ENCODE peak calls at places on chromosome 15, in six cellular contexts. One of them, this sample, is unnamed.

GRCh38 chr15:48555244-48555804 is 90.2 kb downstream of the FBN1 start:
- DNase-seq in endothelial cell: no peak
- DNase-seq in sigmoid colon: no peak
- DNase-seq in body of pancreas: no peak
- DNase-seq in AG09309: peak
- DNase-seq in BJ: no peak
- DNase-seq in this sample: no peak

GRCh38 chr15:51386486-51386885 is 45.0 kb downstream of the GLDN start:
- DNase-seq in endothelial cell: no peak
- DNase-seq in sigmoid colon: no peak
- DNase-seq in body of pancreas: no peak
- DNase-seq in AG09309: no peak
- DNase-seq in BJ: no peak
- DNase-seq in this sample: no peak

GRCh38 chr15:52529289-52529929 is 729 bp upstream of the MYO5A start:
- DNase-seq in endothelial cell: no peak
- DNase-seq in sigmoid colon: no peak
- DNase-seq in body of pancreas: no peak
- DNase-seq in AG09309: no peak
- DNase-seq in BJ: no peak
- DNase-seq in this sample: no peak

GRCh38 chr15:81498314-81498713 is 124.3 kb upstream of the TMC3 start:
- DNase-seq in endothelial cell: no peak
- DNase-seq in sigmoid colon: no peak
- DNase-seq in body of pancreas: no peak
- DNase-seq in AG09309: no peak
- DNase-seq in BJ: no peak
- DNase-seq in this sample: no peak

GRCh38 chr15:63071288-63071909 is 28.9 kb downstream of the TPM1 start:
- DNase-seq in endothelial cell: no peak
- DNase-seq in sigmoid colon: no peak
- DNase-seq in body of pancreas: no peak
- DNase-seq in AG09309: no peak
- DNase-seq in BJ: no peak
- DNase-seq in this sample: no peak

GRCh38 chr15:49769225-49769624 is 148.4 kb downstream of the DTWD1 start:
- DNase-seq in endothelial cell: no peak
- DNase-seq in sigmoid colon: no peak
- DNase-seq in body of pancreas: no peak
- DNase-seq in AG09309: peak
- DNase-seq in BJ: peak
- DNase-seq in this sample: no peak

GRCh38 chr15:57227181-57227580 is 149.1 kb upstream of the CGNL1 start:
- DNase-seq in endothelial cell: no peak
- DNase-seq in sigmoid colon: no peak
- DNase-seq in body of pancreas: no peak
- DNase-seq in AG09309: no peak
- DNase-seq in BJ: no peak
- DNase-seq in this sample: no peak

GRCh38 chr15:43930079-43930478 is 103.3 kb downstream of the WDR76 start:
- DNase-seq in endothelial cell: no peak
- DNase-seq in sigmoid colon: no peak
- DNase-seq in body of pancreas: no peak
- DNase-seq in AG09309: peak
- DNase-seq in BJ: no peak
- DNase-seq in this sample: no peak

GRCh38 chr15:89784686-89784960 is 8.5 kb downstream of the MESP2 start:
- DNase-seq in endothelial cell: no peak
- DNase-seq in sigmoid colon: no peak
- DNase-seq in body of pancreas: no peak
- DNase-seq in AG09309: no peak
- DNase-seq in BJ: no peak
- DNase-seq in this sample: no peak

GRCh38 chr15:63605816-63606215 is 8.6 kb downstream of the FBXL22 start:
- DNase-seq in endothelial cell: no peak
- DNase-seq in sigmoid colon: no peak
- DNase-seq in body of pancreas: no peak
- DNase-seq in AG09309: no peak
- DNase-seq in BJ: no peak
- DNase-seq in this sample: no peak

GRCh38 chr15:80999623-81000036 is 1.1 kb upstream of the TLNRD1 start:
- DNase-seq in endothelial cell: no peak
- DNase-seq in sigmoid colon: no peak
- DNase-seq in body of pancreas: peak
- DNase-seq in AG09309: no peak
- DNase-seq in BJ: no peak
- DNase-seq in this sample: no peak

GRCh38 chr15:39786444-39787056 is 3.9 kb upstream of the FSIP1 start:
- DNase-seq in endothelial cell: no peak
- DNase-seq in sigmoid colon: no peak
- DNase-seq in body of pancreas: no peak
- DNase-seq in AG09309: no peak
- DNase-seq in BJ: no peak
- DNase-seq in this sample: no peak

GRCh38 chr15:79339588-79340314 is 28.8 kb downstream of the TMED3 start:
- DNase-seq in endothelial cell: peak
- DNase-seq in sigmoid colon: no peak
- DNase-seq in body of pancreas: no peak
- DNase-seq in AG09309: peak
- DNase-seq in BJ: peak
- DNase-seq in this sample: no peak

GRCh38 chr15:57436166-57436565 is 59.9 kb downstream of the CGNL1 start:
- DNase-seq in endothelial cell: no peak
- DNase-seq in sigmoid colon: no peak
- DNase-seq in body of pancreas: no peak
- DNase-seq in AG09309: no peak
- DNase-seq in BJ: no peak
- DNase-seq in this sample: no peak

GRCh38 chr15:63793046-63793483 is 40.7 kb downstream of the HERC1 start:
- DNase-seq in endothelial cell: no peak
- DNase-seq in sigmoid colon: no peak
- DNase-seq in body of pancreas: no peak
- DNase-seq in AG09309: no peak
- DNase-seq in BJ: no peak
- DNase-seq in this sample: no peak

GRCh38 chr15:56693761-56694160 is 39.5 kb downstream of the ZNF280D start:
- DNase-seq in endothelial cell: no peak
- DNase-seq in sigmoid colon: no peak
- DNase-seq in body of pancreas: no peak
- DNase-seq in AG09309: no peak
- DNase-seq in BJ: no peak
- DNase-seq in this sample: no peak

GRCh38 chr15:35925634-35926380 is 379.8 kb upstream of the DPH6 start:
- DNase-seq in endothelial cell: no peak
- DNase-seq in sigmoid colon: no peak
- DNase-seq in body of pancreas: no peak
- DNase-seq in AG09309: no peak
- DNase-seq in BJ: no peak
- DNase-seq in this sample: no peak

GRCh38 chr15:98321916-98322315 is 326.4 kb upstream of the IGF1R start:
- DNase-seq in endothelial cell: no peak
- DNase-seq in sigmoid colon: no peak
- DNase-seq in body of pancreas: no peak
- DNase-seq in AG09309: no peak
- DNase-seq in BJ: no peak
- DNase-seq in this sample: no peak

GRCh38 chr15:34648335-34648631 is 64.8 kb upstream of the GOLGA8B start:
- DNase-seq in endothelial cell: no peak
- DNase-seq in sigmoid colon: no peak
- DNase-seq in body of pancreas: no peak
- DNase-seq in AG09309: no peak
- DNase-seq in BJ: no peak
- DNase-seq in this sample: no peak

GRCh38 chr15:69723404-69724097 is 270.9 kb downstream of the RPLP1 start:
- DNase-seq in endothelial cell: no peak
- DNase-seq in sigmoid colon: peak
- DNase-seq in body of pancreas: no peak
- DNase-seq in AG09309: no peak
- DNase-seq in BJ: no peak
- DNase-seq in this sample: no peak

GRCh38 chr15:57732526-57733331 is 26.2 kb downstream of the POLR2M start:
- DNase-seq in endothelial cell: peak
- DNase-seq in sigmoid colon: no peak
- DNase-seq in body of pancreas: peak
- DNase-seq in AG09309: no peak
- DNase-seq in BJ: no peak
- DNase-seq in this sample: peak

GRCh38 chr15:43517354-43518072 is at the start of gene MAP1A:
- DNase-seq in endothelial cell: peak
- DNase-seq in sigmoid colon: peak
- DNase-seq in body of pancreas: peak
- DNase-seq in AG09309: no peak
- DNase-seq in BJ: no peak
- DNase-seq in this sample: no peak

GRCh38 chr15:69881760-69882159 is 216.0 kb downstream of the TLE3 start:
- DNase-seq in endothelial cell: no peak
- DNase-seq in sigmoid colon: no peak
- DNase-seq in body of pancreas: no peak
- DNase-seq in AG09309: no peak
- DNase-seq in BJ: no peak
- DNase-seq in this sample: no peak

GRCh38 chr15:41812820-41813375 is 15.0 kb upstream of the JMJD7 start:
- DNase-seq in endothelial cell: no peak
- DNase-seq in sigmoid colon: no peak
- DNase-seq in body of pancreas: no peak
- DNase-seq in AG09309: no peak
- DNase-seq in BJ: no peak
- DNase-seq in this sample: no peak

GRCh38 chr15:49296258-49296657 is 126.2 kb downstream of the GALK2 start:
- DNase-seq in endothelial cell: no peak
- DNase-seq in sigmoid colon: no peak
- DNase-seq in body of pancreas: no peak
- DNase-seq in AG09309: no peak
- DNase-seq in BJ: no peak
- DNase-seq in this sample: no peak

DNA sequence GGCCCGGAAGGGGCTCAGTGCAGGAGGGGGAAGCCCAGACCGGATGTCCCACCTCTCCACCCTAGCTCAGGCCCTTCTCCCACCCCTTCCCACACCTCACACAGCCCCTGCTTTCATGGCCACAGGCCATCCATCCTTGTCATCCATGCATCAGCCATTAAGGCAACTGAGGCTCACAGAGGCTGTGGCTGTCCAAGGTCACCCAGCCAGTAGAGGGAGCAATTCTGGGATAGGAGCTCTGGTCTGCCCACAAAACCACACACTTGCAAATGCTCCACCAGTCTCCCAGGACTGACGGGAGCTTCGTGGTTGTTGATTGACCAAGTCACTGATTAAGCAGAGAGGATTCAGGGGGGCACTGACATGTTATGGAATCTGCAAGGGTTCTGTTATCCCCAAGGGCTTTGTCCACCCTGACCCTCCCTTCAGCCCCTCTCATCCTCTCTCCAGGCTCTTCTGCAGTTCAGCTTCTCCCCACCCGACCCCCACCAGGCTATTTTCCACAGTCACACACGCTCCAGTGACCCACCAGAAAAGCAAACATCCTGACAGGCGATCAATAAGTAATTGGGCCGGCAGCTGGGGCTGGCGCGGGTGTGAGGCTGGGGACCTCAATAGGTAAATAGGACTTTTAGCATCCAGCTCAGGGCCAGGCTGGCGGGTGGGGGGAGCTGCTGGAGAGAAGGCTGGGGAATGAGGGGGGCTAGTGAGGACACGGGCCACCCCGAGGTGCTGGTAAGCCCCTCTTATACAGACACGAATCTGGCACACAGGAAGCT is 15.0 kb downstream of the LINGO1 start:
- DNase-seq in endothelial cell: peak
- DNase-seq in sigmoid colon: no peak
- DNase-seq in body of pancreas: no peak
- DNase-seq in AG09309: no peak
- DNase-seq in BJ: no peak
- DNase-seq in this sample: peak
- TF ChIP-seq CTCF in endothelial cell: no peak
- TF ChIP-seq CTCF in sigmoid colon: no peak
- TF ChIP-seq CTCF in body of pancreas: peak
- TF ChIP-seq CTCF in AG09309: peak
- TF ChIP-seq CTCF in BJ: peak
- TF ChIP-seq CTCF in this sample: peak

GRCh38 chr15:72473670-72474465 is at the start of gene ARIH1:
- DNase-seq in endothelial cell: peak
- DNase-seq in sigmoid colon: peak
- DNase-seq in body of pancreas: peak
- DNase-seq in AG09309: peak
- DNase-seq in BJ: peak
- DNase-seq in this sample: peak
- TF ChIP-seq CTCF in endothelial cell: no peak
- TF ChIP-seq CTCF in sigmoid colon: no peak
- TF ChIP-seq CTCF in body of pancreas: peak
- TF ChIP-seq CTCF in AG09309: peak
- TF ChIP-seq CTCF in BJ: peak
- TF ChIP-seq CTCF in this sample: peak

GRCh38 chr15:82877825-82878224 is 68.4 kb downstream of the WHAMM start:
- DNase-seq in endothelial cell: no peak
- DNase-seq in sigmoid colon: no peak
- DNase-seq in body of pancreas: no peak
- DNase-seq in AG09309: no peak
- DNase-seq in BJ: no peak
- DNase-seq in this sample: no peak

GRCh38 chr15:82882250-82882928 is 70.1 kb downstream of the HOMER2 start:
- DNase-seq in endothelial cell: no peak
- DNase-seq in sigmoid colon: no peak
- DNase-seq in body of pancreas: no peak
- DNase-seq in AG09309: no peak
- DNase-seq in BJ: no peak
- DNase-seq in this sample: no peak

GRCh38 chr15:82878325-82878724 is 68.9 kb downstream of the WHAMM start:
- DNase-seq in endothelial cell: no peak
- DNase-seq in sigmoid colon: no peak
- DNase-seq in body of pancreas: no peak
- DNase-seq in AG09309: no peak
- DNase-seq in BJ: no peak
- DNase-seq in this sample: no peak

GRCh38 chr15:82881747-82882146 is 70.8 kb downstream of the HOMER2 start:
- DNase-seq in endothelial cell: no peak
- DNase-seq in sigmoid colon: no peak
- DNase-seq in body of pancreas: no peak
- DNase-seq in AG09309: no peak
- DNase-seq in BJ: no peak
- DNase-seq in this sample: no peak

DNA sequence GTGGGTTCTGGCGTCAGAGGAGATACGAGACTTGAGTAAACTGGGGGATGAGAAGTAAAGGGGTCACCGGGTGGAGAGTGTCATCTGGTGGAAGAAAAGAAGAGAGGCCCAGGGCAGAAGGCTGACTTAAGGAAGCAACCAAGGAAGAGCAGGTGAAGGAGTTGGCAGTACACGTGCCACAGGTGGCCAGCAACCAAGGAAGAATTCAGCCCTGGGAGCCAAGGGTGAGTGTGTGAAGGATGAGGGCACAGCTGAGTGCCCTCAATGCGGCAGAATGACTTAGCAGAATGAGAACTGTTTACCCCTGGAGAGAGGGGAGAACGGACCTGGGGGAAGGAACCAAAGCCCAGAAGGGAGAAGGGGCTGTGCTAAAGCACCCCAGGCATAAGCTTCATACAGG is 71.3 kb downstream of the WHAMM start:
- DNase-seq in endothelial cell: no peak
- DNase-seq in sigmoid colon: no peak
- DNase-seq in body of pancreas: no peak
- DNase-seq in AG09309: no peak
- DNase-seq in BJ: no peak
- DNase-seq in this sample: no peak
- TF ChIP-seq CTCF in endothelial cell: no peak
- TF ChIP-seq CTCF in sigmoid colon: no peak
- TF ChIP-seq CTCF in body of pancreas: no peak
- TF ChIP-seq CTCF in AG09309: no peak
- TF ChIP-seq CTCF in BJ: no peak
- TF ChIP-seq CTCF in this sample: no peak

GRCh38 chr15:73763893-73764292 is 10.7 kb upstream of the INSYN1 start:
- DNase-seq in endothelial cell: no peak
- DNase-seq in sigmoid colon: no peak
- DNase-seq in body of pancreas: no peak
- DNase-seq in AG09309: no peak
- DNase-seq in BJ: no peak
- DNase-seq in this sample: no peak
- TF ChIP-seq CTCF in endothelial cell: no peak
- TF ChIP-seq CTCF in sigmoid colon: no peak
- TF ChIP-seq CTCF in body of pancreas: no peak
- TF ChIP-seq CTCF in AG09309: no peak
- TF ChIP-seq CTCF in BJ: no peak
- TF ChIP-seq CTCF in this sample: no peak